ENCODE peak calls at places on chromosomes 16 and 17, in seven cellular contexts. W is CD8-positive, alpha-beta memory T cell; R is HCT116; F is thyroid gland; G is adrenal gland; L is mammary epithelial cell; H is CD4-positive, alpha-beta memory T cell. Q is an unnamed sample.

GRCh38 chr16:72819345-72819744 is 228.6 kb downstream of the ZFHX3 start:
- DNase-seq in F (no peak), W (no peak), L (peak; percentile 28), G (peak; percentile 72), H (no peak), R (no peak), Q (no peak)

GRCh38 chr17:5526821-5527598 is 40.6 kb downstream of the MIS12 start:
- DNase-seq in W (peak; percentile 14), R (peak; percentile 75), L (peak; percentile 89), G (peak; percentile 97), F (no peak), H (no peak), Q (no peak)

GRCh38 chr16:53282975-53283946 is 151.0 kb upstream of the RBL2 start:
- DNase-seq in R (peak; percentile 46), G (no peak), L (peak; percentile 38), H (peak; percentile 4), W (no peak), F (no peak), Q (no peak)

GRCh38 chr17:45368661-45369060 is 51.8 kb upstream of the MAP3K14 start:
- DNase-seq in G (no peak), R (no peak), L (no peak), W (no peak), F (no peak), H (no peak), Q (no peak)

GRCh38 chr17:48515925-48516900 is 14.6 kb downstream of the HOXB1 start:
- DNase-seq in W (no peak), H (no peak), G (no peak), L (no peak), F (no peak), R (no peak), Q (no peak)

GRCh38 chr16:1688807-1689560 is 10.9 kb downstream of the JPT2 start:
- DNase-seq in R (peak; percentile 66), W (no peak), L (peak; percentile 96), F (no peak), G (no peak), H (no peak), Q (peak; percentile 70)

GRCh38 chr16:17194190-17194780 is 276.5 kb downstream of the XYLT1 start:
- DNase-seq in F (peak; percentile 59), H (peak; percentile 26), R (peak; percentile 24), L (no peak), G (peak; percentile 53), W (peak; percentile 65), Q (peak; percentile 65)

GRCh38 chr17:76153640-76154039 is 12.6 kb upstream of the FOXJ1 start:
- DNase-seq in G (no peak), R (no peak), H (no peak), F (no peak), L (no peak), W (no peak), Q (no peak)

GRCh38 chr16:82368041-82368440 is 198.0 kb upstream of the MPHOSPH6 start:
- DNase-seq in L (peak; percentile 12), R (peak; percentile 38), F (peak; percentile 26), W (no peak), G (peak; percentile 16), H (no peak), Q (peak; percentile 66)

GRCh38 chr17:50013079-50013478 is 18.1 kb upstream of the DLX3 start:
- DNase-seq in R (no peak), H (no peak), F (no peak), L (no peak), G (no peak), W (no peak), Q (peak; percentile 0)
- H3K9me3 ChIP-seq in R (peaks cover 18% of the 10 kb centered on the region), H (no peaks in the 10 kb centered on the region), F (no peaks in the 10 kb centered on the region), L (peaks cover 22% of the 10 kb centered on the region), G (no peaks in the 10 kb centered on the region), W (no peaks in the 10 kb centered on the region), Q (peaks cover 26% of the 10 kb centered on the region)

GRCh38 chr16:2784536-2785100 is 2.7 kb downstream of the PRSS33 start:
- DNase-seq in F (no peak), G (no peak), L (no peak), W (peak; percentile 39), H (no peak), R (no peak), Q (no peak)
- H3K4me3 ChIP-seq in F (no peak overlapping the region), G (no peak overlapping the region), L (no peak overlapping the region), W (peak overlapping the region; percentile 53), H (peak overlapping the region; percentile 59), R (no peak overlapping the region), Q (peak overlapping the region; percentile 49)

GRCh38 chr17:22304667-22305303 is 612.5 kb downstream of the KCNJ18 start:
- DNase-seq in L (no peak), G (no peak), R (no peak), W (no peak), H (no peak), F (no peak), Q (no peak)
- H3K9me3 ChIP-seq in L (peaks cover 44% of the 10 kb centered on the region), G (no peaks in the 10 kb centered on the region), R (peaks cover 20% of the 10 kb centered on the region), W (no peaks in the 10 kb centered on the region), H (no peaks in the 10 kb centered on the region), F (no peaks in the 10 kb centered on the region), Q (peaks cover 31% of the 10 kb centered on the region)

DNA sequence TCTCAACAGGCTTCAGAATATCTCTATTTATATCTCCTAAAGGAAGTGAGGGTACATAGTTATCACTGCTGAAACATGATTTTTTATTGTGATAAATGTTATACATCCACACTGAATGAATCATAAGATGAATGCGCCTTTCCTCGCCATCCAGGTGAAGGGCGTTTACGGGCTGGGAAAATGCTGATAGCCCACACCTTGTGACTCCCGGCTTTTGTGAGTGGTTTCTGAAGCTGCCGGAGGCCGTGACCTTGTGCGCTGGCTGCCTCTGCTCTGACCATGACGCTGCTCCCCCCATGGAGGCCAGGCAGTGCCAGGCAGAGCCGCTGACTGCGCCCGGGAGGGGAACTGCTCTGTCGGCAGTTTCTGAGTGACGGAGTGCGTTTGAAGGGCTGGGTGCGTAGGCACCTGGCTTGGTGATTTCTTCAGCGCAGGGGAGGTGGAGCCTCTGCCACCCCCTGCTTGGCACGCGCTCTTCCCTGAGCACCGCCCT is 97.2 kb downstream of the RAP1GAP2 start:
- DNase-seq in H (no peak), R (peak; percentile 90), L (peak; percentile 79), F (no peak), W (no peak), G (peak; percentile 76), Q (peak; percentile 90)
- H3K4me3 ChIP-seq in H (no peak overlapping the region), R (peak overlapping the region; percentile 44), L (no peak overlapping the region), F (no peak overlapping the region), W (no peak overlapping the region), G (no peak overlapping the region), Q (no peak overlapping the region)

GRCh38 chr16:65722429-65722828 is 600.6 kb upstream of the CDH11 start:
- DNase-seq in F (no peak), W (no peak), R (no peak), L (no peak), H (no peak), G (no peak), Q (no peak)

GRCh38 chr16:65727534-65728137 is 605.8 kb upstream of the CDH11 start:
- DNase-seq in R (no peak), L (no peak), F (no peak), G (no peak), W (no peak), H (no peak), Q (no peak)

GRCh38 chr16:65728652-65729051 is 606.8 kb upstream of the CDH11 start:
- DNase-seq in W (no peak), F (no peak), L (no peak), H (no peak), R (no peak), G (no peak), Q (no peak)

GRCh38 chr16:65728172-65728571 is 606.3 kb upstream of the CDH11 start:
- DNase-seq in F (no peak), G (no peak), H (no peak), L (peak; percentile 5), W (no peak), R (no peak), Q (no peak)

DNA sequence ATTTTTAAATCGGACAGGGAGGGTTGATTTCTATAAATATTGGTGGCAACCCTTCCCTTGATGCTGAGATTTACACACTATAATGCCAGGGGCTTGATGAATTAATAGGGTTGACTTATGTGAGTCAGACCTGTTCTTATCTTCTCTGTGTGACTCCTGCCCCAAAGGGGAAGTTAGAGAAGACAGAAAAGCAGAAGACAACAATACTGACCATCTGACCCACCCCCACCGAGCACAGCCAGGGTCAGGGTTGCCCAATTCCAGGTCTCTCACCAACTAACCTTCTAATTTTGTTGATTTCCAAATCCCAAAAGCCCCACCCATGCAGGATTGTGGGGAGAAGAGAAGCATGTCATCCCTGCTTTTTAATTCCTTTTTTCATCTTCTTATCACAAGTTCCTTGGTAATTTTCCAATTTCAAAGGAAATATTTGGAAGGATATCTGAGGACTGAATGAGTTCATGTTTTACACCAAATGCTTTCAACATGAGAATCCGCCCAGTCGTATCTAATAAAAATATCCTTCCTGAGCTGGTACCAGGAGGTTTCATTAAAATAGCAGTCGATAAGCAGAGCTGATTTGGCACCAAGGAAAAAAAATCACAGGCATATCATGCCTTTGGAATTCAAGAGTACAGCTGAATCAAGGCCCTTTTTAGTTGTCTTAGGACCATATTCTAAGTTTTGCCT is 603.4 kb upstream of the CDH11 start:
- DNase-seq in H (no peak), L (no peak), F (no peak), W (no peak), R (no peak), G (peak; percentile 35), Q (no peak)
- H3K9me3 ChIP-seq in H (no peaks in the 10 kb centered on the region), L (peaks cover 6% of the 10 kb centered on the region), F (no peaks in the 10 kb centered on the region), W (no peaks in the 10 kb centered on the region), R (no peaks in the 10 kb centered on the region), G (no peaks in the 10 kb centered on the region), Q (peaks cover 7% of the 10 kb centered on the region)

DNA sequence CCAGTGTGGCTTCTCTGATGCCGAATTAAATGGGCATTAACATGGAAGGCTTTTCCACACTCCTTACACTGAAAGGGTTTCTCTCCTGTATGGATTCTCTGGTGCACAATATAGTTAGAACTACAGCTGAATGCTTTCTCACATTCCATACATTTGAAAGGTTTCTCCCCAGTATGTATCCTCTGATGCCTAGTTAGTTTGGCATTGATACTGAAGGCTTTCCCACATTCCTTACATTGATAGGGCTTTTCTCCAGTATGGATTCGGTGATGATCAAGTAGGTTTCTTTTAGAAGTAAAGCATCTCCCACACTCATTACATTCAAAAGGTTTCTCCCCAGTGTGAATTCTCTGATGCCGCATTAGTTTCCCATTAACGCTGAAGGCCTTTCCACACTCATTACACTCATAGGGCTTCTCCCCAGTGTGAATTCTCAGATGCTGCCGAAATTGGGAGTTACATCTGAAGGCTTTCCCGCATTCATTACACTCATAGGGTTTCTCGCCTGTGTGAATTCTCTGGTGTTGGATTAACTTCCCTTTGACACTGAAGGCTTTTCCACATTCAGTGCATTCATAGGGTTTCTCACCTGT is 6.5 kb upstream of the TLE7 start:
- DNase-seq in R (no peak), L (no peak), H (no peak), W (no peak), F (no peak), G (no peak), Q (no peak)
- H3K4me3 ChIP-seq in R (no peak overlapping the region), L (no peak overlapping the region), H (no peak overlapping the region), W (no peak overlapping the region), F (no peak overlapping the region), G (no peak overlapping the region), Q (no peak overlapping the region)

DNA sequence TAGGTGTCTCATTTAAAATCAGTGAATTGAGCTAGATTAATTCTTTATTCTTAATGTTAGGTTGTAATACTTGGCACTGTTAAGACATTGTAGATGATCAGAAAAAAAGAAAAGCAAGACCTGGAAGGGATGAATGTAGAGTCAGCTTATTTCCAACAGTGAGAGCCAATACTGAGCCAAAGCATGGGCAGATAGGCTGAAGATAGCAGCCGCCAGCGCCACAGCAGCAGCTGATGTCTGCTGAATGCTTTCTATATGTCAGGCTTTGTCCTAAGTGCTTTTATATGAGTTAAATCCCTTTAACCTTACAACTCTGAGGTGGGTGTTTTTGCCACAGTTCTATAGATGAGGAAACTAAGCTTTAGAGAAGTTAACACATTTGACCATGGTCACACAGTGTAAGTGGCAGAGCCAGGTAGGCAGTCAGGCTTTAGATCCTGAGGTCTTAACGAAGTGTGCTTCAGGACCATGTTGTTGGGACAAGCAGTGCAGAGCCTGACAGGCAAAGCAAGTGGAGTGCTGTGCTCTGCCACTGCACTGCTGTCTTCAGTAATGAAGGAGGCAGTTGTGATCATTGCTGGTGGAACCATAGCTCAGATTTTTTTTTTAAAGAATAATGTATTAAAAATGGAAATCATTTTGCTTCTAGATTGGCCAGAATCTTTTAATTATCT is 25.9 kb downstream of the TNRC6A start:
- DNase-seq in R (no peak), H (no peak), F (peak; percentile 27), L (no peak), G (no peak), W (no peak), Q (no peak)
- H3K9me3 ChIP-seq in R (no peaks in the 10 kb centered on the region), H (no peaks in the 10 kb centered on the region), F (no peaks in the 10 kb centered on the region), L (no peaks in the 10 kb centered on the region), G (no peaks in the 10 kb centered on the region), W (no peaks in the 10 kb centered on the region), Q (no peaks in the 10 kb centered on the region)

Q was measured in stomach.